ENCODE peak calls at places on chromosomes 3 and 15, in eight cellular contexts. K, U, G, S, X, A, J and V are unnamed samples.

GRCh38 chr15:83219026-83219425 is 11.4 kb upstream of the HDGFL3 start:
- DNase-seq in K (no peak), U (no peak), G (no peak), S (no peak), X (no peak), A (no peak), J (no peak), V (no peak)

GRCh38 chr3:112686360-112686759 is 45.4 kb upstream of the CCDC80 start:
- DNase-seq in K (no peak), U (no peak), G (no peak), S (no peak), X (no peak), A (no peak), J (no peak), V (no peak)

GRCh38 chr15:86915811-86916331 is 836.2 kb downstream of the AGBL1 start:
- DNase-seq in K (peak), U (peak), G (no peak), S (peak), X (peak), A (peak), J (no peak), V (peak)

GRCh38 chr15:97903560-97904195 is 56.8 kb upstream of the ARRDC4 start:
- DNase-seq in K (no peak), U (no peak), G (no peak), S (no peak), X (no peak), A (no peak), J (no peak), V (no peak)

GRCh38 chr3:192870785-192871184 is 46.9 kb downstream of the MB21D2 start:
- DNase-seq in K (no peak), U (no peak), G (no peak), S (no peak), X (no peak), A (no peak), J (no peak), V (no peak)

GRCh38 chr3:33145901-33146580 is 32.2 kb downstream of the CRTAP start:
- DNase-seq in K (no peak), U (no peak), G (no peak), S (no peak), X (no peak), A (no peak), J (no peak), V (no peak)

GRCh38 chr3:43203022-43203421 is 83.3 kb upstream of the SNRK start:
- DNase-seq in K (no peak), U (no peak), G (no peak), S (no peak), X (peak), A (no peak), J (no peak), V (no peak)

GRCh38 chr15:90760661-90761232 is 43.6 kb downstream of the BLM start:
- DNase-seq in K (no peak), U (no peak), G (no peak), S (no peak), X (no peak), A (no peak), J (no peak), V (no peak)

GRCh38 chr3:114308830-114309229 is 15.0 kb downstream of the TIGIT start:
- DNase-seq in K (no peak), U (no peak), G (peak), S (no peak), X (no peak), A (no peak), J (no peak), V (no peak)

GRCh38 chr15:29568840-29569532 is 253.3 kb downstream of the TJP1 start:
- DNase-seq in K (no peak), U (peak), G (no peak), S (no peak), X (peak), A (peak), J (no peak), V (peak)

GRCh38 chr3:166190360-166190759 is 353.1 kb upstream of the BCHE start:
- DNase-seq in K (no peak), U (no peak), G (no peak), S (no peak), X (no peak), A (peak), J (no peak), V (peak)

GRCh38 chr3:177144922-177145321 is 52.4 kb downstream of the TBL1XR1 start:
- DNase-seq in K (no peak), U (no peak), G (peak), S (no peak), X (no peak), A (peak), J (no peak), V (no peak)

GRCh38 chr3:38120690-38121450 is 16.1 kb downstream of the ACAA1 start:
- DNase-seq in K (no peak), U (peak), G (no peak), S (no peak), X (no peak), A (no peak), J (peak), V (no peak)

GRCh38 chr15:57893075-57893474 is 172.4 kb downstream of the ALDH1A2 start:
- DNase-seq in K (no peak), U (no peak), G (no peak), S (no peak), X (no peak), A (no peak), J (no peak), V (no peak)

GRCh38 chr15:57896114-57896513 is 169.4 kb downstream of the ALDH1A2 start:
- DNase-seq in K (no peak), U (no peak), G (no peak), S (no peak), X (no peak), A (no peak), J (no peak), V (no peak)

GRCh38 chr15:57902155-57902554 is 163.4 kb downstream of the ALDH1A2 start:
- DNase-seq in K (no peak), U (no peak), G (no peak), S (no peak), X (no peak), A (no peak), J (no peak), V (no peak)

GRCh38 chr15:57895291-57895690 is 170.2 kb downstream of the ALDH1A2 start:
- DNase-seq in K (no peak), U (no peak), G (no peak), S (no peak), X (no peak), A (no peak), J (no peak), V (no peak)

DNA sequence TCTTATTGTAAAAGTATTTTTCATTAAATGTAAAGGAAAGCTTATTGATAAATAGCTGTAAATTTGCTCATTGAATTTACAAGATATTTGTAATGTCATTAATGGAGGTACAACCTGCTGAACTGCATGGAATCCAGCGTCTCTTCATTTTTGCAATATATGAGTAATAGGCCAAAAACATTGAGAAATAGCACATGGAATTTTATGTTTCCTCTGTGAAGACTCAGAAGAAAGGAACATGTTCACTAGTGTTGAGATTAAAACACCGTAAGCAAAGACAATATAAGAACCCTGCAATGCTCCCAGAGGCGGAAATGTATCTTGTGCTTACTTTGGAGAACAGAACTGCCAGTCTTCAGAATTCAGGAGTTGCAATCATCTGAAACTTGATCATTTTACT is 167.6 kb downstream of the ALDH1A2 start:
- DNase-seq in K (no peak), U (no peak), G (no peak), S (no peak), X (no peak), A (no peak), J (no peak), V (no peak)
- TF ChIP-seq CTCF in K (no peak), U (no peak), G (no peak), S (no peak), X (no peak), A (no peak), J (no peak), V (no peak)

GRCh38 chr3:156209631-156210336 is 89.4 kb downstream of the KCNAB1 start:
- DNase-seq in K (no peak), U (no peak), G (no peak), S (no peak), X (no peak), A (no peak), J (no peak), V (no peak)
- TF ChIP-seq CTCF in K (no peak), U (no peak), G (no peak), S (no peak), X (no peak), A (no peak), J (no peak), V (no peak)

GRCh38 chr15:48336940-48337339 is 5.7 kb downstream of the DUT start:
- DNase-seq in K (no peak), U (no peak), G (no peak), S (no peak), X (peak), A (peak), J (no peak), V (peak)
- TF ChIP-seq CTCF in K (peak), U (no peak), G (peak), S (peak), X (peak), A (peak), J (no peak), V (no peak)

DNA sequence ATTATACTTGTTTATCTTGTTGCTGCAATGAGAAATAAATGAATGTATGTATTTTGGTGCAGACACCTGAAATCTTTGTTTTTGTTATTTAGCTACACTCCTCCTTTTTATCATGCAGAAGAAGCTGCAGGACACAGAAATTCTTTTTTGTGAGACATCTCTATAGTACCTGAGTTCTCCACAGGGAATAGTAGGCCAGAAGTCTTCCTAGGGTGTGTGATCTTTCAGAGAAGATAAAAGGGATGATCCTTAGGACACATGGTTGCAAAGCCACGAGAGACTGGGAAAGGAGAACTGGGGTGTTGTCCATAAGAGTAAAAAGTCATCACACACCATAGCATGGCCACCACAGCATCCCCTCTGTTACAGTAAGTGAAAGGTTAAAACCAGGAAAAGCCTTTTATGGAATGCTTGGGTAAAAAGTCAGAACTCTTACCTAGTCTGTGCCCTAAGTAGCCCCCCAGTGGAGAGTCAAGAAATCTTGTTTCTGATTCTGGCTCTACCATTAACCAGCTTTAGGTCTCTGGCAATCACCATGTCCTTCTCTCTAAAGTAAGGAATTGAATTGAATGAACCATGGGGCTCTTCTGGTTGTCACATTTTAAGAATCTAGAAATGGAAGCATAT is 31.9 kb upstream of the ADGRG7 start:
- DNase-seq in K (no peak), U (no peak), G (no peak), S (no peak), X (no peak), A (no peak), J (no peak), V (no peak)
- TF ChIP-seq CTCF in K (no peak), U (no peak), G (no peak), S (no peak), X (no peak), A (no peak), J (no peak), V (no peak)

DNA sequence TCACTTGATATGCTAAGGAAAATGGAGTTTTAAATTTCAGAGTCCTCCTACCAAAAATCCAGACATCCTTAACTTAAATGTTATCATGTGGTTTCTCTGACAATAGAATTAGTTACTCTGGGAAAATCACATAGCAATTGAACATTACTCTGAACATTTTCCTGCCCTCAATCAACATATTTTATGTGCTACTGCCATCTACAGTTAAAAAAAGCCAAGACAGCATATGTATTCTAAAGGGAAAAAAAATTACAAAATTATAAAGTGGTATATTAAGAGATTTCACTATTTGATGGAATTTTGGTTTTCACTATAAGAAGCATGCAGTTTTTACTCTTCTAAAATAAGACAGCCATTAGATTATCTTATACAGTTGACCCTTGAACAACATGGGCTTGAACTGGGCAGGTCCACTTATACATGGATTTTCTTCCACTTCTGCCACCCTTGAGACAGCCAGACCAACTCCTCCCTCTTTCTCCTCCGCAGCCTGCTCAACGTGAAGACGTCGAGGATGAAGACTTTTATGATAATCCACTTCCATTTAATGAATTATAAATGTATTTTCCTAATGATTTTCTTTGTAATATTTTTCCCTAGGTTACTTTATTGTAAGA is 122.3 kb downstream of the ATP1B3 start:
- DNase-seq in K (no peak), U (no peak), G (no peak), S (peak), X (peak), A (peak), J (no peak), V (peak)
- TF ChIP-seq CTCF in K (peak), U (no peak), G (peak), S (peak), X (peak), A (peak), J (no peak), V (peak)

GRCh38 chr3:183560607-183561006 is 5.1 kb upstream of the KLHL6 start:
- DNase-seq in K (no peak), U (peak), G (no peak), S (no peak), X (no peak), A (peak), J (no peak), V (peak)
- TF ChIP-seq CTCF in K (peak), U (no peak), G (peak), S (peak), X (no peak), A (peak), J (no peak), V (no peak)

GRCh38 chr15:71386005-71386404 is 270.7 kb downstream of the THSD4 start:
- DNase-seq in K (no peak), U (no peak), G (no peak), S (no peak), X (no peak), A (no peak), J (no peak), V (no peak)

GRCh38 chr15:71385026-71385425 is 269.8 kb downstream of the THSD4 start:
- DNase-seq in K (no peak), U (no peak), G (no peak), S (no peak), X (peak), A (peak), J (no peak), V (peak)

GRCh38 chr15:71385469-71385868 is 270.2 kb downstream of the THSD4 start:
- DNase-seq in K (no peak), U (no peak), G (no peak), S (no peak), X (no peak), A (no peak), J (no peak), V (no peak)

GRCh38 chr15:71387825-71388224 is 272.6 kb downstream of the THSD4 start:
- DNase-seq in K (no peak), U (no peak), G (no peak), S (no peak), X (no peak), A (no peak), J (no peak), V (no peak)

DNA sequence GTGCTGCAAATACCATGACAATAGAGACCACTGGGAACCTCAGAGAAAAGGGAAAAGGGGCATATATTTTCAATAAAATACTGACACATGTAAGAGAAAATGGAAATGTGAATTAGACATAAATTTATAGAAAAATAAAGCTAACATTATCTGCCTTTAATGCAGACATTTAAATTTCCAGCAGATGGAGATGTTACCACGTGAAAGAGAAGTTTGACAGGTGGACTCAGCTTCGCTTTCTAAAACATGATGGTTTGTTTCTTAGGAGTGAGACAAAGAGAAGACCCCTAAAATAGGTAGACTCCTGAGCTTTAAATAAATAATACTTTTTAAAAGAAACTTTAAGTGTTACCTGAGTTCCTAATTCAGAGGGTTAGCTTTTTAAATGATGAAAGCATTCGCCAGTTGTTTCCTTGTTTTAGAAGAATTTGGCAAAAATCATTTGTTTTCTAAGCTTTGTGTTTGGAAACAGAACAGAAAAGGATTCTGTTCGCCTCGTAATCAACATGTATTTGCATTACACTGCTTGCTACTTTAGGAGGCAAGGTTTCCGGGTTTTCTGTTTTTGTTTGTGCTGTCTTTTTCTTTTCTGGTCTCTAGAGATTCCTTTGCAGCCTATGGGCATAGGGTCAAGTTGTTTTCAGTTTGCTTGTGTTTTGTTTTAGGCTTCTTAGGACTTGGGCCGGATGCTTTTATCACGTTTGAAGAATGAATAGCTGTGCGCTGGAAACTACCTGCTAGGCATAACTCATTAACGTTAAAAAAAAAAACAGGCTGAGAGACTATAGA is 271.4 kb downstream of the THSD4 start:
- DNase-seq in K (no peak), U (no peak), G (no peak), S (no peak), X (peak), A (peak), J (no peak), V (peak)
- TF ChIP-seq CTCF in K (peak), U (peak), G (no peak), S (peak), X (peak), A (peak), J (no peak), V (peak)

GRCh38 chr3:188929138-188929537 is 242.6 kb upstream of the TPRG1 start:
- DNase-seq in K (no peak), U (peak), G (no peak), S (no peak), X (peak), A (peak), J (no peak), V (peak)
- TF ChIP-seq CTCF in K (no peak), U (no peak), G (no peak), S (peak), X (no peak), A (peak), J (no peak), V (peak)

DNA sequence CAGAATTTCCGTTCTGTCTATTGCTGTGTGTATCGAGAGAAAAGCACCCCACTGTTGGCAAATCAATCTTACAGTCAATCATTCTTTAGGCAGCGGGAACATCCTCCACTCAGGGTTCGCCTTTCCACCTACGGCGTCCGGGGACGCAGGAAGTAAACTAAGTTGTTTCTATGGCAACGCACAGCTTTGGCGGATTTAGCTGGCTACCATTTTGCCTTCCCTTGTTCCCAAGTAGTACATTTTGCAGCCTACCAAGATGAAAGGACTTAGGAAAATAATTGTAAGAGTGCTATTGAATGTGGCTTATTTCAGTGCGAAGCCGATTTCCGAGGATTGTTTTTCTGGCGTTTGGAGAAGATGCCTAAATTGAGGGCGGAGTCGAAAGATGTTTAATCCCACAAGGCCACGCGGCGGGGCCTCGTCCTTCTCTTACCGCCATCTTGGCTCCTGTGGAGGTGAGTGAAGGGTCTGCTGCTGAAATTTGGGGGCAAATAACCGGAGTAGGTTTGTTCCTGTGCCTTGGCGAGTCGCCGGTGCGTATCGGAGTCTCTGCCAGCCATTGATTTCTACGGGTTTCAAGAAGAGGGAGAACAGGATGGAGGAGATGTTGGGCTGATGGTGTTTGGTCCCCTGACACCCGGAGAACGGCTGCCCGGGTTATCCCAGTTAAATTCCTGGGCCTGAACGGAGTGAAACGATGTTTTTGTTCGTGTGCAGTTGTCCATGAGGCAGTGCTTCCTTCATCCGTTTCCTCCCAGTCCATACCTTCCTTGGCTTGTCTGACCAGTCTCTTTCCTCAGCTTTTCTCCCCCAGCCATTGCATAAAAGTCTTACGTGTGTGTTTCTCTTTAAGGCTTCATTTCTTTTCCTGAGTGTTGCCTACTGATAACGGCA is at the start of gene RPL35A:
- DNase-seq in K (peak), U (peak), G (peak), S (peak), X (peak), A (peak), J (peak), V (peak)
- TF ChIP-seq CTCF in K (no peak), U (no peak), G (no peak), S (no peak), X (no peak), A (no peak), J (no peak), V (no peak)

DNA sequence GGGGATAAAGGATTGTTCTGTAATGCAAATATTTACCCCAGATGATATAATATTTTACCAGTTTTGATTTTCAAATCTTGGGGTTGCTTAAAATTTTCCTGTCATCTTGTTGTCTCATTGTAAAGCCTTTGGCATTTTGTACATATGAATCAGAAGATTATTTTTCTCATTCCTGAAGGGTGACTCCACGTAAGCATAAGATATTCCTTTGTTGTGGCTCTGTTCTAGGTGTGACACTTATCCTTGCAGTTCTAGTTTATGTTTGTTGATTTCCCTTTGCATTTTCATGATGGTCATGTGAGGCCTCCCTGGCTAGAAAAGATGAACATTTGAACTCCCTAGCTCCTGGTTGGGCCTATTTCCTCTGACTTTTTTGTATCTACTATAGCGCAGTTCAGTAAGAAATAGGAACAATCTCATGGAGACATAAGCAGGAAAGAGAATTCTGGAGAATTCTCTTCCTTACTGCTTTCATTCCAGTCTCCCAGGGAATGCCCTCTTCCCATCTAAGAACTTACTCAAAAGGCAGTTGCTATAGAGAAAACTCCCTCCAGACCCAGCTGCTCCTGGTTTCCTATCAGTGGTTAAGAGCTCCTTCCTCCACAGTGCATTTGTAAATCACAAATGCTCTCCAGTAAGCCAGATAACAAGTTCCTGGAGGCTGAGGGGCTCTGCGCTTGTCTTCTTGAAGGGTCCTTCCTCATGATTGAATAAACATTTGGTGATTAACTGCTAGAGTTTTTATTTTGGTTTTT is 124.7 kb downstream of the WNT5A start:
- DNase-seq in K (no peak), U (no peak), G (no peak), S (peak), X (peak), A (peak), J (no peak), V (peak)
- TF ChIP-seq CTCF in K (no peak), U (no peak), G (no peak), S (no peak), X (no peak), A (no peak), J (no peak), V (no peak)